ENCODE peak calls at places on chromosomes 4 and X, in five cellular contexts. E is effector memory CD4-positive, alpha-beta T cell; U is NT2/D1; R is uterus; B is GM23248. F is an unnamed sample.

GRCh38 chr4:52780206-52780605 is 29.0 kb upstream of the ERVMER34-1 start:
- DNase-seq in U (no peak), E (no peak), R (no peak), B (peak; percentile 81), F (no peak)

GRCh38 chr4:137685357-137685756 is 153.1 kb upstream of the PCDH18 start:
- DNase-seq in R (no peak), U (no peak), E (no peak), B (peak; percentile 39), F (no peak)

GRCh38 chrX:24487576-24487975 is 22.5 kb downstream of the PDK3 start:
- DNase-seq in R (no peak), E (no peak), B (no peak), U (no peak), F (no peak)

GRCh38 chr4:118920247-118920646 is 31.6 kb downstream of the SYNPO2 start:
- DNase-seq in E (no peak), U (no peak), B (no peak), R (peak; percentile 72), F (no peak)

GRCh38 chr4:139663561-139664138 is 2.0 kb upstream of the MGST2 start:
- DNase-seq in E (no peak), U (no peak), R (no peak), B (no peak), F (no peak)

GRCh38 chr4:87949961-87950360 is 25.6 kb upstream of the SPP1 start:
- DNase-seq in U (no peak), B (peak; percentile 8), E (no peak), R (peak; percentile 32), F (no peak)

GRCh38 chrX:109740076-109740809 is 7.2 kb upstream of the ACSL4 start:
- DNase-seq in R (no peak), E (no peak), U (no peak), B (peak; percentile 38), F (no peak)

GRCh38 chr4:177987896-177988295 is 545.7 kb upstream of the AGA start:
- DNase-seq in R (no peak), B (no peak), U (no peak), E (no peak), F (no peak)

GRCh38 chrX:11757729-11758399 is at the start of gene MSL3:
- DNase-seq in B (peak; percentile 86), E (no peak), U (no peak), R (no peak), F (no peak)

DNA sequence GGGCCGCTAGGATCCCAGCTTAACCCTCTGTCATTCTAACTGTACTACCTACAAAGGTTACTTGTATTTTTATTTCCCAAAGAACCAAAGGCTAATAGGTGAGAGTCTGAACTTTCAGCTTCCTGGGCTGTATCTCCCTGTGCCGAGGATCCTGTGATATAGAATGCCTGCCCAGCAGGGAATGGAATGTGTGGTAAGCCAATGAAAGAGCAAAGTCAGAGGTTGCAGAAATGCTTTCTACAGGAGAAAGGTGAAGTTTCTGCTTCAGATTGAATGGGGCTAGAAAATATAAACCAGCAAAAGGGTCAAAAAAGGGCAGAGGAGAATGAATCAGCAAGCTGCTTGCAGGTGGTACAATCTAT is 146.2 kb downstream of the DCTD start:
- DNase-seq in R (no peak), E (no peak), U (peak; percentile 25), B (no peak), F (peak; percentile 22)
- H3K4me1 ChIP-seq in R (no peaks in the 10 kb centered on the region), E (no peaks in the 10 kb centered on the region), U (peaks cover 9% of the 10 kb centered on the region), B (no peaks in the 10 kb centered on the region), F (peaks cover 2% of the 10 kb centered on the region)

GRCh38 chrX:135985974-135986312 is 708 bp downstream of the SLC9A6 start:
- DNase-seq in B (no peak), R (no peak), E (no peak), U (no peak), F (no peak)

GRCh38 chrX:135982860-135983259 is 2.4 kb upstream of the SLC9A6 start:
- DNase-seq in R (no peak), B (peak; percentile 27), E (no peak), U (no peak), F (no peak)

GRCh38 chrX:135981662-135982061 is 3.6 kb upstream of the SLC9A6 start:
- DNase-seq in B (no peak), U (no peak), E (no peak), R (no peak), F (no peak)

GRCh38 chrX:135985123-135985973 is at the start of gene SLC9A6:
- DNase-seq in R (peak; percentile 69), B (peak; percentile 73), U (no peak), E (peak; percentile 57), F (no peak)

DNA sequence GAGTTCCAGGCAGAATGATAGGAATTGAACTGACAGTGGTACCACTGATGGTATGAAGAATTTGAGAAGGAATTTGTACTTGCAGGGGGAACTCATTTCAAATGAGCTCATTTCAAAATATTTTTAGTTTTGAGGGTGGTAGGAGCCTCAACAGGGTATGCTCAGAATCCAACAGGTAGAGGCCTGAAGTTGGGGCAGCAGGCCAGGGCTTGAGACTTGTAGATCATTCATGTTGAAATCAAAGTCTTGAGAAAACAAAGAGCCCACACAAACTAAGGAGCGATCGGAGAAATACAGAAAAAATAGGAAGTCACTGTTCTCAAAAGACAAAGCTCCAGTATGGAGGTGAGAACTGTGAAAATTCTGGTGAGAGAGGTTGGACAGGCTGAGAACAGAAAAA is 1.0 kb upstream of the SLC9A6 start:
- DNase-seq in B (no peak), R (no peak), E (no peak), U (no peak), F (no peak)
- H3K4me3 ChIP-seq in B (peak overlapping the region; percentile 83), R (no peak overlapping the region), E (peak overlapping the region; percentile 60), U (no peak overlapping the region), F (no peak overlapping the region)

GRCh38 chr4:113586072-113586471 is 175.5 kb downstream of the CAMK2D start:
- DNase-seq in B (no peak), U (no peak), R (no peak), E (no peak), F (no peak)

GRCh38 chr4:113587640-113588275 is 173.8 kb downstream of the CAMK2D start:
- DNase-seq in R (no peak), U (no peak), E (no peak), B (no peak), F (no peak)

GRCh38 chr4:113588895-113589668 is 172.5 kb downstream of the CAMK2D start:
- DNase-seq in R (no peak), B (no peak), U (no peak), E (no peak), F (no peak)

GRCh38 chr4:113584407-113585150 is 177.0 kb downstream of the CAMK2D start:
- DNase-seq in U (peak; percentile 50), R (no peak), E (no peak), B (peak; percentile 82), F (peak; percentile 35)

DNA sequence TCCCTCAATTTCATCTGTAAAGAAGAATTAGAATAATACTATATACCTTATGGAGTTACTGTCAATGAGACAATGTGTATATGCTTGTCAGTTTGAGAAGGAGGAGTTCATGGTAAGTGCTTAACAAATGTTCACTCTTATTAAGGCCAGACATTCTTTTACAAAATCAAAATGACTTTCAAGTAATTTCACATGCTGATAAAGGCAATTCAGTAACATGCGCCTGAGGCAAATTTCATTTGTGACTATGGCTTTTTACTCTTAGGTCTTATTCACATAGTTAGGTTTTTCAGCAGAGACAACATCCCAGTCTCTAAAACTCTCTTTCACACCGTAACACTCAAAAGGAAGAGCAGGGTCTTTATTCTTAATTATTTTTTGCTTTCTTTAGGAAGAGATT is 174.4 kb downstream of the CAMK2D start:
- DNase-seq in U (no peak), R (no peak), E (no peak), B (no peak), F (no peak)
- H3K4me1 ChIP-seq in U (peaks cover 2% of the 10 kb centered on the region), R (no peaks in the 10 kb centered on the region), E (no peaks in the 10 kb centered on the region), B (peaks cover 17% of the 10 kb centered on the region), F (peaks cover 5% of the 10 kb centered on the region)

DNA sequence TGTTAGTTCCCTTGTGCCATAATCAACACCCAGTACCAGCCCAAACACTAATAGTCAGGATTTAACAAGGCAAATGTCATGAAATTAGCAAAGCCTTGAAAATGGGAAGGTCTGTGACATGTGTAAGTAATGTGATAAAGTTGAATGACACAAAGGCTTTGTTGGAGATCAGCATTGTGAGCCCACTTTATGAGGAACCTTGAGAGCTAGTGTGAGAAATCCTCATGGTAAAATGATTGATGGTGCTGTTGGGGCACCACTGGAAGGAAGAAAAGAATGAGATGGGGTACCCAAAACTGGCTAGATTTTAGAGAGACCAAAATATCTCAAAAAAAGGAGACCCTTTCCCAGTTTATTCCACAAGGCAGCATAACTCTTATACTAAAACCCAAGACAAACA is 3.3 kb upstream of the LIN54 start:
- DNase-seq in U (no peak), R (no peak), E (no peak), B (no peak), F (no peak)
- H3K4me3 ChIP-seq in U (no peak overlapping the region), R (no peak overlapping the region), E (no peak overlapping the region), B (peak overlapping the region; percentile 88), F (no peak overlapping the region)

GRCh38 chr4:141240259-141240658 is 19.6 kb downstream of the ZNF330 start:
- DNase-seq in R (no peak), U (no peak), B (no peak), E (no peak), F (no peak)

GRCh38 chr4:141244419-141244818 is 23.7 kb downstream of the ZNF330 start:
- DNase-seq in U (no peak), R (no peak), E (no peak), B (no peak), F (no peak)

GRCh38 chr4:141238196-141238595 is 17.5 kb downstream of the ZNF330 start:
- DNase-seq in R (no peak), E (no peak), U (no peak), B (peak; percentile 31), F (no peak)

GRCh38 chr4:141240671-141241070 is 20.0 kb downstream of the ZNF330 start:
- DNase-seq in E (no peak), U (no peak), B (no peak), R (no peak), F (no peak)

DNA sequence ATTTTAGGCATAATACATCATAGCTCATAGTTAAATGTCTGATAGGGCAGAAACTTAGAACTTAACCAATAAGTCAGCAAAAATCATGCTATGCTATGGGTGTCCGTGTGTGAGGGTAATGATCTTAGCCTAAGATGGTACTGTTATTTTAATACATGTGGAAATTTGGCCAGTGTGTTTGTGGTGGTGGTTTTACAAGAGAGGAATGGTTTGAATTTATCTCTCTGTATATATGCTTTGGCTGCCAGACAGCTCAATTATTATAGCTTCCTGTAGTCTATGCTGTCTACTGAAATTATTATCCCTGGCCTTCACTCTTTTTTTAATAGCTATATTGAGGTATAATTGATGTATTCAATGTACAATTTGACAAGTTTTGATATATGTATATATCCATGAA is 21.3 kb downstream of the ZNF330 start:
- DNase-seq in B (no peak), E (no peak), U (no peak), R (no peak), F (no peak)
- H3K4me1 ChIP-seq in B (peaks cover 23% of the 10 kb centered on the region), E (no peaks in the 10 kb centered on the region), U (no peaks in the 10 kb centered on the region), R (no peaks in the 10 kb centered on the region), F (no peaks in the 10 kb centered on the region)

DNA sequence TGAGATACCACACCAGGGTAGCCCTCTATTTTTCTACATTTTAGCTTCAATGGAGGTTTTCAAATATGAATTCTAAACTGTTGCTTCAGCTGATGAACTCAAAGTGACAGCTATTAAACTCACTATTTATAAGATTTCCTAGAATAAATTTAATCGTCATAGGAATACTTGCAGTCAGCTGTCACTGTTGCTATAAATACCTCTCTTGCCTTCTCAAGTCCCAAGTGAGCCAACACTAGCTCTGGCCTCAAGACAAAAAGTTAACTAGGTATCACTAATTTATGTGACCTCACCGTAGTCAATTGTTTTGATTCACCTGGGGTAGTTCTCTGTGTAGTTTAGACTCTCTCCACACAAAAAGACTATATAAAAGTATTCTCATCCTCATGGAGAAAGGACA is 34.3 kb upstream of the PROM1 start:
- DNase-seq in R (no peak), E (no peak), B (no peak), U (no peak), F (no peak)
- H3K4me3 ChIP-seq in R (no peak overlapping the region), E (no peak overlapping the region), B (no peak overlapping the region), U (no peak overlapping the region), F (no peak overlapping the region)

GRCh38 chrX:46712733-46713132 is 46.2 kb downstream of the SLC9A7 start:
- DNase-seq in E (no peak), B (no peak), U (no peak), R (no peak), F (no peak)
- H3K4me1 ChIP-seq in E (no peaks in the 10 kb centered on the region), B (peaks cover 19% of the 10 kb centered on the region), U (no peaks in the 10 kb centered on the region), R (no peaks in the 10 kb centered on the region), F (no peaks in the 10 kb centered on the region)

F was measured in iPS DF 6.9.